ENCODE peak calls at places on chromosomes 16 and 17, in ten cellular contexts. G, A, F, E, U, P, M, T, Q and X are unnamed samples.

GRCh38 chr16:81997738-81998137 is 13.5 kb downstream of the SDR42E1 start:
- DNase-seq in G (peak), A (peak), F (peak), E (no peak), U (peak), P (peak), M (no peak), T (peak), Q (no peak), X (no peak)

GRCh38 chr16:6605490-6605889 is 727.2 kb upstream of the RBFOX1 start:
- DNase-seq in G (no peak), A (no peak), F (no peak), E (no peak), U (no peak), P (no peak), M (no peak), T (no peak), Q (no peak), X (no peak)

GRCh38 chr17:5364696-5365095 is 54.8 kb downstream of the NUP88 start:
- DNase-seq in G (no peak), A (no peak), F (peak), E (no peak), U (no peak), P (no peak), M (no peak), T (no peak), Q (no peak), X (no peak)

GRCh38 chr17:82384730-82385429 is 13.3 kb downstream of the UTS2R start:
- DNase-seq in G (no peak), A (no peak), F (peak), E (peak), U (peak), P (peak), M (peak), T (peak), Q (peak), X (no peak)

GRCh38 chr17:17849147-17849820 is 12.5 kb upstream of the SREBF1 start:
- DNase-seq in G (peak), A (no peak), F (peak), E (peak), U (no peak), P (peak), M (no peak), T (peak), Q (peak), X (no peak)

GRCh38 chr16:1610071-1610840 is 1.6 kb downstream of the IFT140 start:
- DNase-seq in G (peak), A (peak), F (peak), E (peak), U (peak), P (peak), M (peak), T (peak), Q (peak), X (peak)

GRCh38 chr17:39177256-39177655 is 11.3 kb upstream of the ARL5C start:
- DNase-seq in G (no peak), A (no peak), F (no peak), E (no peak), U (no peak), P (no peak), M (no peak), T (no peak), Q (no peak), X (no peak)

GRCh38 chr16:87231295-87231694 is 85.9 kb downstream of the C16orf95 start:
- DNase-seq in G (no peak), A (no peak), F (no peak), E (no peak), U (no peak), P (no peak), M (no peak), T (no peak), Q (no peak), X (no peak)

GRCh38 chr17:38604479-38605229 is 1.1 kb downstream of the SRCIN1 start:
- DNase-seq in G (no peak), A (no peak), F (no peak), E (no peak), U (no peak), P (no peak), M (no peak), T (no peak), Q (no peak), X (no peak)

GRCh38 chr16:71894229-71894920 is 956 bp upstream of the IST1 start:
- DNase-seq in G (peak), A (no peak), F (peak), E (peak), U (peak), P (peak), M (peak), T (peak), Q (peak), X (peak)

GRCh38 chr16:54165912-54166265 is 120.7 kb downstream of the IRX3 start:
- DNase-seq in G (no peak), A (no peak), F (no peak), E (no peak), U (no peak), P (no peak), M (no peak), T (no peak), Q (no peak), X (no peak)

GRCh38 chr16:31132979-31133599 is 2.4 kb downstream of the PRSS8 start:
- DNase-seq in G (no peak), A (no peak), F (no peak), E (no peak), U (no peak), P (no peak), M (no peak), T (no peak), Q (no peak), X (no peak)

GRCh38 chr16:31134091-31134571 is 1.4 kb downstream of the PRSS8 start:
- DNase-seq in G (no peak), A (no peak), F (no peak), E (no peak), U (peak), P (no peak), M (no peak), T (peak), Q (no peak), X (no peak)

GRCh38 chr16:31136287-31136662 is 748 bp upstream of the PRSS8 start:
- DNase-seq in G (no peak), A (no peak), F (no peak), E (no peak), U (no peak), P (no peak), M (no peak), T (no peak), Q (no peak), X (no peak)

GRCh38 chr16:31135535-31136286 is at the start of gene PRSS8:
- DNase-seq in G (no peak), A (no peak), F (no peak), E (no peak), U (peak), P (no peak), M (peak), T (no peak), Q (peak), X (no peak)

DNA sequence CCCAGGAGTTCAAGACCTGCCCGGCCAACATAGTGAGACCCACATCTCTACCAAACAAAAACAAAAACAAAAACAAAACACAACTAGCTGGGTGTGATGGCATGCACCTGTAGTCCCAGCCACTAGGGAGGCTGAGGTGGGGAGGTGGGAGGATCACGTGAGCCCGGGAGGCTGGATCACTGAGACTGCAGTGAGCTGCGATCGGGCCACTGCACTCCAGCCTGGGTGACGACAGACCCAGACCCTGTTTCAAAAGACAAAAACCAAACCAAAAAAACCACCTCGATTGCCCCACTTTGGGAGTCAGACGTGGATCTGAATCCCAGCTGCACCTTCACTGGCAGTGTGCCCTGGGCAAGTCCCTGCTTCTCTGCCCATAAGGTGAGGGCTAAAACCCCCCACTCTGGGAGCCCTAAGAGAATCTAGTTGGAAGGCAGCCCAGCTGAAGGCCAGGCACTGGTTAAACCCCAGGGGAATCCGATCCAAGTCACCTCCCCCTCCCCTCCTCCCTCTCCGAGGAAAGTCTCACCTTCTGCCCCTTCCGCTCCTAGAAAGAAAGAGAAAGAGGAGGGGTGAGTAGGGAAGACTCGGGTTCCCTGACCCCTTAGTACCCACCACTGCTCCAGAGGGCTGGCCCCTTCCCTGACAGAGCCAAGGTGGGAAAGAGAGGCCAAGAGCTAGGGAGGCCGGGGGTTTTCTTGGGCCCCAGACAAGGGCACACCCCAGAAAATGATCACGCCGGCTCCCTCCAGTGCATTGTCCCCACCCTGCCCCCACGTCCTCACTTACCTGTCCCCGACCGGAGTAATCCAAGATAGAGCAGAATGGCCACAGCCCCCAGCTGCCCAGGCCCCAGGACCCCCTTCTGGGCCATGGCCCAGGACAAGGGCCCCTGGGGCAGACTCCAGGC is 647 bp downstream of the PRSS8 start:
- DNase-seq in G (no peak), A (no peak), F (peak), E (no peak), U (peak), P (no peak), M (peak), T (no peak), Q (peak), X (no peak)
- TF ChIP-seq CTCF in G (no peak), A (no peak), F (no peak), E (no peak), U (peak), P (no peak), M (no peak), T (no peak), Q (no peak), X (no peak)

GRCh38 chr16:29736112-29736511 is 9.7 kb downstream of the C16orf54 start:
- DNase-seq in G (peak), A (no peak), F (no peak), E (no peak), U (no peak), P (no peak), M (no peak), T (no peak), Q (no peak), X (no peak)
- TF ChIP-seq CTCF in G (peak), A (peak), F (no peak), E (no peak), U (peak), P (no peak), M (no peak), T (peak), Q (no peak), X (peak)

GRCh38 chr16:58339452-58339938 is 44.7 kb upstream of the PRSS54 start:
- DNase-seq in G (peak), A (no peak), F (peak), E (no peak), U (peak), P (no peak), M (no peak), T (peak), Q (no peak), X (no peak)
- TF ChIP-seq CTCF in G (peak), A (peak), F (peak), E (peak), U (peak), P (peak), M (no peak), T (peak), Q (no peak), X (peak)

DNA sequence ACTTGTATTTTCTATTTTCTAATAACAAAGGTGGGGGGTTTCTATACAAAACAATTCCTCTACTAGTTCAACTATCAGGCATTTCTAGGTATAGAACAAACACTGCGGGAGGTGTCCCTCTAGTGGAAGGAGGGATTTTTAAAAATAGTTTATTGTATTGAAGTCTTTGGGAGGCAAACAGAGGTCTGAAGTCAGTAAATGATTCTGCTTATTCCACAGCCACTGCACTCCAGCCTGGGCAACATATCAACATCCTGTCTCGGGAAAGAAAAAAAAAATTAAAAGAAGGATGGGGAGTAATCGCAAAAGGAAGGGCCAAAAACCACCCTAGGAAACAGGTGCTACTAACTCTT is 648 bp upstream of the ERCC4 start:
- DNase-seq in G (no peak), A (no peak), F (peak), E (no peak), U (peak), P (peak), M (no peak), T (peak), Q (no peak), X (peak)
- TF ChIP-seq CTCF in G (no peak), A (peak), F (peak), E (no peak), U (no peak), P (no peak), M (no peak), T (no peak), Q (no peak), X (no peak)

GRCh38 chr17:9931144-9931543 is 26.1 kb upstream of the RCVRN start:
- DNase-seq in G (no peak), A (no peak), F (no peak), E (peak), U (no peak), P (no peak), M (no peak), T (no peak), Q (no peak), X (no peak)

GRCh38 chr17:9926150-9926804 is 21.2 kb upstream of the RCVRN start:
- DNase-seq in G (no peak), A (no peak), F (no peak), E (peak), U (peak), P (no peak), M (no peak), T (no peak), Q (no peak), X (no peak)

GRCh38 chr17:9929873-9930272 is 24.8 kb upstream of the RCVRN start:
- DNase-seq in G (peak), A (no peak), F (peak), E (no peak), U (no peak), P (no peak), M (no peak), T (no peak), Q (no peak), X (no peak)

GRCh38 chr17:9925457-9925856 is 20.4 kb upstream of the RCVRN start:
- DNase-seq in G (no peak), A (no peak), F (no peak), E (peak), U (no peak), P (no peak), M (no peak), T (no peak), Q (no peak), X (no peak)

DNA sequence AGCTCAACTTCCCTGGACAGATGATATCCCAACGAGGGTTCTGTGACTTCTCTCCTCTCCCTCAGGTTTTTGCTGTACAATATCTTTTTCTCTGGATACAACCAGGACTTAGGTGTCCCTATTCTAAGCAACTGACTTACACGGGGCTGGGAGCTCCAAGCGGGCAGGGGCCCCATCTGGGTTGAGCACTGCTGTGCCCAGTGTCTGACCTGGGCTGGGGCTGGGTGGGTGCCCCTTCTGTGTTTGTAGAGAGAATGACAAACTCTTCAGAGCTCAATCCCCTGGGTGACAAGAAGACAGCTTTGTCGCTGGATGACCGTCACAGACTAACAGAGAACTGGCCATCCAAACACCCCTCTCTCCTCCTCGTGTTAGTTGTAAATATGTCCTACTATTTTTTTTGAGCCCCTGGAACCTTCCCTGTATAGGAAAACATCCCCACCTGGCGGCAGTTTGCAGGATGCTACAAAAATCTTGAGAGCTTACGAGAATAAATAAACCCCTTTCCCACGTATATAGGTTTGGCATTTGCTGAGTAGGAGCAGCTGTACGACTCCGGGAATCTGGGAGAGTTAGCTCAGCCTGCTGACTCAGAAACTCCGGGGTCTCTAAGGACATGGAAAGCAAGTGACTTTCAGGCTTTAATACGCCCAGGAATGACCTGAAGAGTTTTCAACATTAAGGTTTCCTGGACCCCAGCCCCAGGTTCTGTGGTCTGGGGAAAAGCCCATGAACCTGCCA is 23.7 kb upstream of the RCVRN start:
- DNase-seq in G (peak), A (peak), F (peak), E (no peak), U (peak), P (peak), M (peak), T (peak), Q (no peak), X (peak)
- TF ChIP-seq CTCF in G (peak), A (peak), F (peak), E (peak), U (peak), P (peak), M (peak), T (peak), Q (no peak), X (peak)

GRCh38 chr17:50541916-50542688 is 4.9 kb upstream of the SPATA20 start:
- DNase-seq in G (peak), A (no peak), F (peak), E (peak), U (peak), P (peak), M (peak), T (peak), Q (peak), X (no peak)
- TF ChIP-seq CTCF in G (peak), A (peak), F (peak), E (peak), U (no peak), P (peak), M (no peak), T (no peak), Q (no peak), X (peak)

GRCh38 chr17:29042679-29043538 is at the start of gene PIPOX:
- DNase-seq in G (peak), A (no peak), F (no peak), E (no peak), U (peak), P (no peak), M (peak), T (peak), Q (no peak), X (peak)
- TF ChIP-seq CTCF in G (peak), A (no peak), F (no peak), E (no peak), U (no peak), P (no peak), M (no peak), T (peak), Q (no peak), X (peak)

DNA sequence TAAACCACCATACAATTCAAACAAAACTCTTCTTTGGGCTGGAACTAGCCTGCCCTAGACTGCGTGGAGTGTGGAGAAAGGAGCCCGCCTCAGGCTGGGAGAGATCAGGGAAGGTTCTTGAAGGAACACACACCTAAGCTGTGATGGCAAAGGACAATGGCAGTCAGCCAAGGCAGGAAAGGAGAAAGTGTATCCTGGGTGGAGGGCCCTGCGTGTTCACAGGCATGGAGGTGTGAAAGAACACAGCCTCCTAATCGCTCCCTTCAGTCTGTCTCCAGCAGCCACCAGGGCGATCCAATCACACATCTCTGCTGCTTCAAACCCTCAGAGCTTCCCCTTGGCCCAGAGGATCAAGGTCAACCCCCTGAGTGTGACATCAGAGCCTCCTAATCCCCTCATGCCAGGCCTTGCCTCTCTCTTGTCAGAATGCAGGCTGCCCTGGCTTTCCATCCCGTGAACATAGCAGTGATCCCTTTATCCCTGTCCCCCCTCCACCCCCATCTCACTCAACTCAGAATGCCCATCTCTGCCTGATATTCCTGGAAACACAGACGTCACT is 173.0 kb downstream of the KATNIP start:
- DNase-seq in G (no peak), A (no peak), F (no peak), E (no peak), U (no peak), P (no peak), M (no peak), T (no peak), Q (no peak), X (no peak)
- TF ChIP-seq CTCF in G (no peak), A (no peak), F (no peak), E (no peak), U (no peak), P (no peak), M (no peak), T (no peak), Q (no peak), X (no peak)

GRCh38 chr16:57906385-57907316 is 64.3 kb downstream of the CNGB1 start:
- DNase-seq in G (no peak), A (no peak), F (peak), E (no peak), U (no peak), P (no peak), M (no peak), T (no peak), Q (no peak), X (no peak)
- TF ChIP-seq CTCF in G (peak), A (peak), F (peak), E (peak), U (peak), P (peak), M (no peak), T (peak), Q (no peak), X (peak)

GRCh38 chr17:67157732-67158639 is 87.0 kb downstream of the HELZ start:
- DNase-seq in G (peak), A (no peak), F (peak), E (no peak), U (peak), P (no peak), M (no peak), T (no peak), Q (no peak), X (no peak)
- TF ChIP-seq CTCF in G (peak), A (peak), F (peak), E (peak), U (peak), P (peak), M (no peak), T (peak), Q (no peak), X (peak)